ENCODE peak calls at places on chromosomes 11 and 22, in five cellular contexts. X is BJ, S is right atrium auricular region, F is astrocyte of the spinal cord, I is NB4. M is an unnamed sample.

GRCh38 chr11:116507849-116508695 is 264.7 kb downstream of the BUD13 start:
- DNase-seq in S (no peak), I (no peak), X (no peak), F (no peak), M (no peak)

GRCh38 chr22:44665115-44665514 is 36.9 kb upstream of the PRR5 start:
- DNase-seq in X (no peak), S (no peak), F (no peak), I (peak), M (no peak)

GRCh38 chr11:14417975-14418374 is 59.0 kb upstream of the RRAS2 start:
- DNase-seq in I (no peak), X (peak), S (no peak), F (no peak), M (no peak)

GRCh38 chr11:21794306-21794705 is 398.6 kb upstream of the ANO5 start:
- DNase-seq in S (no peak), I (no peak), F (no peak), X (no peak), M (peak)

GRCh38 chr11:10758959-10759358 is 7.9 kb downstream of the CTR9 start:
- DNase-seq in X (no peak), I (peak), S (no peak), F (no peak), M (peak)

GRCh38 chr11:117097567-117098268 is 510 bp downstream of the SIK3 start:
- DNase-seq in S (peak), F (no peak), X (no peak), I (peak), M (no peak)

GRCh38 chr11:70783356-70783755 is 385.0 kb downstream of the CTTN start:
- DNase-seq in X (no peak), S (no peak), I (no peak), F (no peak), M (no peak)

GRCh38 chr11:1303973-1304372 is 5.5 kb downstream of the TOLLIP start:
- DNase-seq in S (peak), F (no peak), X (no peak), I (no peak), M (no peak)

GRCh38 chr22:44500623-44501022 is 2.6 kb upstream of the RTL6 start:
- DNase-seq in S (no peak), I (no peak), F (no peak), X (no peak), M (no peak)

GRCh38 chr22:26385164-26385563 is 43.9 kb upstream of the ASPHD2 start:
- DNase-seq in F (no peak), X (no peak), S (no peak), I (no peak), M (no peak)

GRCh38 chr22:29933619-29934018 is 50.6 kb downstream of the MTMR3 start:
- DNase-seq in F (no peak), X (no peak), S (no peak), I (no peak), M (no peak)

GRCh38 chr11:94181943-94182342 is 53.3 kb downstream of the PANX1 start:
- DNase-seq in X (no peak), I (no peak), S (no peak), F (no peak), M (no peak)

GRCh38 chr22:41699264-41700104 is at the start of gene MEI1:
- DNase-seq in S (peak), I (no peak), F (peak), X (no peak), M (peak)
- H3K4me3 ChIP-seq in S (peak), I (no peak), F (no peak), X (no peak), M (no peak)

GRCh38 chr11:34364102-34364501 is 6.3 kb upstream of the ABTB2 start:
- DNase-seq in I (no peak), S (no peak), X (no peak), F (peak), M (no peak)

GRCh38 chr11:34363363-34364084 is 5.7 kb upstream of the ABTB2 start:
- DNase-seq in I (peak), S (no peak), X (no peak), F (no peak), M (no peak)

DNA sequence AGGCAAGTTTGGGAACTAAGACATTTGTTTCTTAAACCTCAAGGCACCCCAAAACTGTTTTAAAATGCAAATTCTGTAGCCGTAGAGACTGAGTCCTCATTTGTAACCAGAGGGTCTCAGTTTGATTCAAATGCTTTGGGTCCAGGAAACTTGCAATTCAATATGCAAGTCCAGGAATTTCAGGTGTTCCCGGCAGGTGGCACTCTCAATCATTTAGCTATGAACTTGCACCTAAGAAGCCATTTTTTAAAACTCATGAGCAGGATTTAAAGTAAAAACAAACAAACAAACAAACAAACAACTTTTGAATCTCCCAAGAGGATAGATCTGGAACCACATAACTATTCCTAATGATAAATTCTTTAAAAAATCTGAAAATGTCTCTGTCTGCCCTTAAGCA is 8.7 kb upstream of the ABTB2 start:
- DNase-seq in X (no peak), S (no peak), F (no peak), I (peak), M (peak)
- TF ChIP-seq CTCF in X (peak), S (peak), F (no peak), I (no peak), M (peak)

GRCh38 chr11:77431813-77432212 is 42.1 kb downstream of the PAK1 start:
- DNase-seq in X (no peak), F (no peak), I (no peak), S (no peak), M (no peak)

GRCh38 chr11:77436501-77436900 is 37.4 kb downstream of the PAK1 start:
- DNase-seq in S (no peak), F (no peak), X (no peak), I (no peak), M (no peak)

GRCh38 chr11:77436969-77437368 is 36.9 kb downstream of the PAK1 start:
- DNase-seq in F (no peak), S (no peak), X (no peak), I (no peak), M (no peak)

GRCh38 chr11:77438487-77438886 is 35.4 kb downstream of the PAK1 start:
- DNase-seq in S (no peak), I (no peak), F (no peak), X (no peak), M (no peak)

DNA sequence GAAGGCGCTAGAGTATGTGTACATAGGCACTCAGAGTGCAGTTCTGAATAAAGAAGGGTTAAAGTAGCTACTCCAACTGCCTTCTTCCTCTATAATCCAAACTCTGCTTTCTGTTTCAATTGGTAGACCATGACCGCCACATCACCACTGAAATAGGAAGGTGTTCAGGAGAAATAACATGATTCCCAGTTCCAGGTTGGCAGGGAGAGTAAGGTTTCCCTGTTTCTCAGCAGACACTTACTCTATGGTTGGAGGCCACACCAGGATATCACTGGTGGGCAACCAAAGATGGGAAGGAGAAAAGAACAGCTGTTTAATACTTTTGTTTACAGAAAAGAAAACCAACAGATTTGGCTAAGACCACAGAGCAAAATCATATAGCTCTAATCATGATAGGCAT is 37.9 kb downstream of the PAK1 start:
- DNase-seq in I (no peak), F (no peak), X (no peak), S (no peak), M (no peak)
- H3K4me3 ChIP-seq in I (no peak), F (no peak), X (no peak), S (no peak), M (no peak)

GRCh38 chr11:45799562-45799961 is 5.4 kb upstream of the SLC35C1 start:
- DNase-seq in I (no peak), F (no peak), X (no peak), S (peak), M (no peak)

GRCh38 chr11:45802531-45803317 is 2.2 kb upstream of the SLC35C1 start:
- DNase-seq in F (no peak), S (peak), I (no peak), X (no peak), M (no peak)

GRCh38 chr11:45798793-45799441 is 6.0 kb upstream of the SLC35C1 start:
- DNase-seq in F (no peak), S (peak), X (no peak), I (no peak), M (peak)

GRCh38 chr11:45801723-45802315 is 3.1 kb upstream of the SLC35C1 start:
- DNase-seq in F (no peak), S (peak), X (no peak), I (peak), M (peak)

GRCh38 chr11:45800261-45800660 is 4.7 kb upstream of the SLC35C1 start:
- DNase-seq in X (no peak), I (no peak), S (no peak), F (no peak), M (no peak)
- TF ChIP-seq CTCF in X (no peak), I (no peak), S (no peak), F (no peak), M (no peak)

GRCh38 chr11:66686801-66687750 is 9.4 kb upstream of the RBM4B start:
- DNase-seq in I (no peak), S (no peak), F (no peak), X (no peak), M (peak)

GRCh38 chr11:66687831-66688281 is 10.2 kb upstream of the RBM4B start:
- DNase-seq in X (no peak), I (no peak), F (no peak), S (no peak), M (no peak)

GRCh38 chr11:66689661-66690590 is 12.2 kb upstream of the RBM4B start:
- DNase-seq in F (no peak), X (no peak), I (no peak), S (no peak), M (no peak)

GRCh38 chr11:66691311-66691980 is 13.8 kb upstream of the RBM4B start:
- DNase-seq in I (no peak), F (no peak), X (no peak), S (no peak), M (no peak)

GRCh38 chr11:66688561-66689534 is 11.2 kb upstream of the RBM4B start:
- DNase-seq in S (no peak), I (no peak), F (no peak), X (no peak), M (no peak)
- H3K4me3 ChIP-seq in S (no peak), I (no peak), F (no peak), X (no peak), M (no peak)

GRCh38 chr11:133930767-133931448 is 25.9 kb downstream of the IGSF9B start:
- DNase-seq in S (no peak), F (no peak), X (no peak), I (no peak), M (no peak)
- TF ChIP-seq CTCF in S (peak), F (peak), X (peak), I (no peak), M (peak)

GRCh38 chr22:19641254-19641982 is 72.9 kb upstream of the SEPTIN5 start:
- DNase-seq in X (no peak), I (no peak), S (no peak), F (no peak), M (peak)
- H3K4me3 ChIP-seq in X (no peak), I (no peak), S (no peak), F (no peak), M (peak)